ENCODE peak calls at places on chromosome 20, in nine cellular contexts. One of them, this sample, is unnamed.

GRCh38 chr20:17343631-17344447 is 117.0 kb downstream of the PCSK2 start:
- DNase-seq in cardiac muscle cell: no peak
- DNase-seq in T-cell: no peak
- DNase-seq in endothelial cell: no peak
- DNase-seq in ovary: no peak
- DNase-seq in posterior vena cava: no peak
- DNase-seq in HTR-8/SVneo: no peak
- DNase-seq in COR-L47: no peak
- DNase-seq in bronchial epithelial cell: no peak
- DNase-seq in this sample: no peak

GRCh38 chr20:3328501-3328900 is 79.0 kb downstream of the DNAAF9 start:
- DNase-seq in cardiac muscle cell: no peak
- DNase-seq in T-cell: no peak
- DNase-seq in endothelial cell: no peak
- DNase-seq in ovary: no peak
- DNase-seq in posterior vena cava: no peak
- DNase-seq in HTR-8/SVneo: no peak
- DNase-seq in COR-L47: no peak
- DNase-seq in bronchial epithelial cell: no peak
- DNase-seq in this sample: no peak

GRCh38 chr20:10171864-10172751 is 46.5 kb upstream of the SNAP25 start:
- DNase-seq in cardiac muscle cell: peak
- DNase-seq in T-cell: no peak
- DNase-seq in endothelial cell: peak
- DNase-seq in ovary: peak
- DNase-seq in posterior vena cava: peak
- DNase-seq in HTR-8/SVneo: peak
- DNase-seq in COR-L47: peak
- DNase-seq in bronchial epithelial cell: peak
- DNase-seq in this sample: peak

GRCh38 chr20:39299783-39300182 is 337.6 kb downstream of the DHX35 start:
- DNase-seq in cardiac muscle cell: no peak
- DNase-seq in T-cell: no peak
- DNase-seq in endothelial cell: no peak
- DNase-seq in ovary: no peak
- DNase-seq in posterior vena cava: no peak
- DNase-seq in HTR-8/SVneo: no peak
- DNase-seq in COR-L47: no peak
- DNase-seq in bronchial epithelial cell: no peak
- DNase-seq in this sample: no peak

GRCh38 chr20:17562804-17563305 is 7.0 kb upstream of the DSTN start:
- DNase-seq in cardiac muscle cell: peak
- DNase-seq in T-cell: no peak
- DNase-seq in endothelial cell: no peak
- DNase-seq in ovary: no peak
- DNase-seq in posterior vena cava: no peak
- DNase-seq in HTR-8/SVneo: no peak
- DNase-seq in COR-L47: no peak
- DNase-seq in bronchial epithelial cell: peak
- DNase-seq in this sample: no peak

GRCh38 chr20:50133041-50133440 is 20.1 kb upstream of the UBE2V1 start:
- DNase-seq in cardiac muscle cell: no peak
- DNase-seq in T-cell: no peak
- DNase-seq in endothelial cell: no peak
- DNase-seq in ovary: no peak
- DNase-seq in posterior vena cava: no peak
- DNase-seq in HTR-8/SVneo: no peak
- DNase-seq in COR-L47: no peak
- DNase-seq in bronchial epithelial cell: no peak
- DNase-seq in this sample: no peak

GRCh38 chr20:48463096-48463710 is 364.6 kb downstream of the PREX1 start:
- DNase-seq in cardiac muscle cell: no peak
- DNase-seq in T-cell: no peak
- DNase-seq in endothelial cell: no peak
- DNase-seq in ovary: no peak
- DNase-seq in posterior vena cava: peak
- DNase-seq in HTR-8/SVneo: no peak
- DNase-seq in COR-L47: no peak
- DNase-seq in bronchial epithelial cell: no peak
- DNase-seq in this sample: no peak

GRCh38 chr20:17495826-17496225 is 35.4 kb downstream of the BFSP1 start:
- DNase-seq in cardiac muscle cell: no peak
- DNase-seq in T-cell: no peak
- DNase-seq in endothelial cell: no peak
- DNase-seq in ovary: no peak
- DNase-seq in posterior vena cava: peak
- DNase-seq in HTR-8/SVneo: no peak
- DNase-seq in COR-L47: no peak
- DNase-seq in bronchial epithelial cell: no peak
- DNase-seq in this sample: no peak

GRCh38 chr20:21315138-21315537 is 12.0 kb downstream of the XRN2 start:
- DNase-seq in cardiac muscle cell: no peak
- DNase-seq in T-cell: no peak
- DNase-seq in endothelial cell: no peak
- DNase-seq in ovary: no peak
- DNase-seq in posterior vena cava: no peak
- DNase-seq in HTR-8/SVneo: no peak
- DNase-seq in COR-L47: no peak
- DNase-seq in bronchial epithelial cell: peak
- DNase-seq in this sample: no peak

GRCh38 chr20:50735813-50736212 is 4.4 kb downstream of the PARD6B start:
- DNase-seq in cardiac muscle cell: no peak
- DNase-seq in T-cell: no peak
- DNase-seq in endothelial cell: no peak
- DNase-seq in ovary: no peak
- DNase-seq in posterior vena cava: no peak
- DNase-seq in HTR-8/SVneo: no peak
- DNase-seq in COR-L47: no peak
- DNase-seq in bronchial epithelial cell: peak
- DNase-seq in this sample: no peak

GRCh38 chr20:50385733-50386640 is 124.2 kb upstream of the PTPN1 start:
- DNase-seq in cardiac muscle cell: no peak
- DNase-seq in T-cell: peak
- DNase-seq in endothelial cell: peak
- DNase-seq in ovary: no peak
- DNase-seq in posterior vena cava: no peak
- DNase-seq in HTR-8/SVneo: no peak
- DNase-seq in COR-L47: no peak
- DNase-seq in bronchial epithelial cell: no peak
- DNase-seq in this sample: no peak

GRCh38 chr20:53900380-53900999 is 169.9 kb downstream of the BCAS1 start:
- DNase-seq in cardiac muscle cell: no peak
- DNase-seq in T-cell: no peak
- DNase-seq in endothelial cell: no peak
- DNase-seq in ovary: no peak
- DNase-seq in posterior vena cava: no peak
- DNase-seq in HTR-8/SVneo: no peak
- DNase-seq in COR-L47: no peak
- DNase-seq in bronchial epithelial cell: peak
- DNase-seq in this sample: no peak

GRCh38 chr20:45275327-45275726 is 21.0 kb upstream of the SLPI start:
- DNase-seq in cardiac muscle cell: no peak
- DNase-seq in T-cell: no peak
- DNase-seq in endothelial cell: no peak
- DNase-seq in ovary: no peak
- DNase-seq in posterior vena cava: no peak
- DNase-seq in HTR-8/SVneo: no peak
- DNase-seq in COR-L47: no peak
- DNase-seq in bronchial epithelial cell: no peak
- DNase-seq in this sample: no peak

GRCh38 chr20:23231561-23232218 is 118.9 kb upstream of the NXT1 start:
- DNase-seq in cardiac muscle cell: no peak
- DNase-seq in T-cell: no peak
- DNase-seq in endothelial cell: no peak
- DNase-seq in ovary: no peak
- DNase-seq in posterior vena cava: no peak
- DNase-seq in HTR-8/SVneo: no peak
- DNase-seq in COR-L47: no peak
- DNase-seq in bronchial epithelial cell: no peak
- DNase-seq in this sample: no peak

GRCh38 chr20:46182801-46183200 is 64.7 kb downstream of the CD40 start:
- DNase-seq in cardiac muscle cell: no peak
- DNase-seq in T-cell: no peak
- DNase-seq in endothelial cell: no peak
- DNase-seq in ovary: no peak
- DNase-seq in posterior vena cava: no peak
- DNase-seq in HTR-8/SVneo: no peak
- DNase-seq in COR-L47: no peak
- DNase-seq in bronchial epithelial cell: no peak
- DNase-seq in this sample: no peak

This sample was measured in ecto neural progenitor cell.